ENCODE peak calls at places on chromosomes 7 and 10, in seven cellular contexts. C, J, U, D, G, R and S are unnamed samples.
A peak's percentile ranks its signal among the peaks of the same experiment; 100 is the strongest.

GRCh38 chr7:100430450-100431285 is 1.0 kb downstream of the MEPCE start:
- DNase-seq in C (no peak), R (peak; percentile 59), U (no peak), G (no peak), D (peak; percentile 69), J (peak; percentile 70), S (peak; percentile 83)

GRCh38 chr10:36634916-36635315 is 490.5 kb upstream of the ANKRD30A start:
- DNase-seq in U (no peak), J (no peak), C (no peak), R (no peak), G (no peak), D (no peak), S (no peak)

GRCh38 chr10:72801263-72801868 is 92.2 kb upstream of the OIT3 start:
- DNase-seq in U (no peak), C (no peak), D (no peak), G (no peak), J (no peak), R (no peak), S (no peak)

GRCh38 chr10:32963102-32963501 is 5.1 kb upstream of the ITGB1 start:
- DNase-seq in G (no peak), U (no peak), R (no peak), C (no peak), D (no peak), J (no peak), S (no peak)

GRCh38 chr7:117385340-117386124 is 41.8 kb downstream of the ASZ1 start:
- DNase-seq in U (no peak), C (no peak), G (no peak), D (no peak), J (no peak), R (peak; percentile 5), S (no peak)

GRCh38 chr10:47346572-47347302 is 1.4 kb upstream of the RBP3 start:
- DNase-seq in G (no peak), R (no peak), U (no peak), J (no peak), C (no peak), D (peak; percentile 79), S (no peak)

GRCh38 chr7:131040467-131040932 is 287.2 kb upstream of the MKLN1 start:
- DNase-seq in C (peak; percentile 72), U (no peak), R (peak; percentile 80), D (no peak), J (no peak), G (peak; percentile 66), S (no peak)

GRCh38 chr10:112182808-112183328 is 697 bp downstream of the GPAM start:
- DNase-seq in D (no peak), R (no peak), U (no peak), G (no peak), C (no peak), J (no peak), S (no peak)

GRCh38 chr10:131747251-131747650 is 153.6 kb upstream of the PPP2R2D start:
- DNase-seq in C (no peak), U (no peak), J (no peak), R (no peak), G (no peak), D (no peak), S (no peak)

GRCh38 chr7:108015740-108016139 is 12.8 kb upstream of the LAMB1 start:
- DNase-seq in D (no peak), J (no peak), U (no peak), R (no peak), C (no peak), G (no peak), S (no peak)

GRCh38 chr10:100347568-100348195 is 649 bp downstream of the SCD start:
- DNase-seq in G (no peak), R (peak; percentile 41), U (no peak), D (no peak), J (no peak), C (no peak), S (no peak)

GRCh38 chr7:47092331-47092730 is 489.6 kb downstream of the TNS3 start:
- DNase-seq in J (no peak), D (no peak), R (no peak), G (no peak), C (no peak), U (no peak), S (no peak)

GRCh38 chr7:52410032-52410431 is 625.4 kb upstream of the POM121L12 start:
- DNase-seq in D (no peak), G (no peak), C (no peak), J (no peak), R (no peak), U (no peak), S (no peak)

GRCh38 chr10:70462349-70462984 is 16.1 kb upstream of the PALD1 start:
- DNase-seq in D (no peak), R (peak; percentile 68), C (no peak), G (peak; percentile 70), J (peak; percentile 58), U (no peak), S (peak; percentile 91)

GRCh38 chr7:51213618-51214017 is 103.0 kb downstream of the COBL start:
- DNase-seq in C (no peak), U (no peak), J (no peak), R (no peak), G (no peak), D (no peak), S (no peak)

GRCh38 chr7:121752706-121753105 is 120.3 kb upstream of the PTPRZ1 start:
- DNase-seq in R (peak; percentile 2), G (no peak), D (no peak), U (no peak), J (no peak), C (no peak), S (no peak)

GRCh38 chr7:151631149-151631967 is 111.7 kb upstream of the RHEB start:
- DNase-seq in U (no peak), G (peak; percentile 30), C (no peak), D (no peak), J (no peak), R (no peak), S (no peak)

GRCh38 chr7:113013761-113014449 is 72.7 kb downstream of the GPR85 start:
- DNase-seq in J (no peak), R (no peak), G (no peak), C (no peak), D (no peak), U (no peak), S (no peak)

GRCh38 chr7:1418505-1419309 is 40.6 kb downstream of the MICALL2 start:
- DNase-seq in D (no peak), G (no peak), U (no peak), R (peak; percentile 78), C (peak; percentile 95), J (no peak), S (no peak)

GRCh38 chr7:70793060-70793459 is 338.9 kb upstream of the GALNT17 start:
- DNase-seq in D (no peak), G (no peak), J (no peak), U (no peak), C (no peak), R (no peak), S (no peak)

GRCh38 chr7:70791341-70791740 is 340.6 kb upstream of the GALNT17 start:
- DNase-seq in U (no peak), J (no peak), C (no peak), G (no peak), R (no peak), D (no peak), S (no peak)

GRCh38 chr7:70789481-70790214 is 342.3 kb upstream of the GALNT17 start:
- DNase-seq in U (no peak), D (no peak), G (no peak), R (no peak), J (no peak), C (no peak), S (no peak)

GRCh38 chr7:70788276-70788675 is 343.7 kb upstream of the GALNT17 start:
- DNase-seq in C (no peak), R (peak; percentile 59), D (no peak), U (no peak), J (no peak), G (no peak), S (no peak)

GRCh38 chr7:70790215-70791073 is 341.5 kb upstream of the GALNT17 start:
- DNase-seq in G (no peak), J (peak; percentile 55), R (no peak), D (no peak), U (no peak), C (peak; percentile 22), S (peak; percentile 67)
- H3K9me3 ChIP-seq in G (no peaks in the 10 kb centered on the region), J (no peaks in the 10 kb centered on the region), R (no peaks in the 10 kb centered on the region), D (no peaks in the 10 kb centered on the region), U (no peaks in the 10 kb centered on the region), C (no peaks in the 10 kb centered on the region), S (no peaks in the 10 kb centered on the region)

GRCh38 chr7:152924826-152925411 is 165.4 kb downstream of the ACTR3B start:
- DNase-seq in G (no peak), R (peak; percentile 44), C (no peak), U (no peak), D (no peak), J (no peak), S (no peak)

GRCh38 chr7:152925412-152926147 is 166.0 kb downstream of the ACTR3B start:
- DNase-seq in J (no peak), C (no peak), U (no peak), G (no peak), D (no peak), R (peak; percentile 83), S (peak; percentile 77)

GRCh38 chr7:152924238-152924637 is 164.7 kb downstream of the ACTR3B start:
- DNase-seq in G (no peak), C (no peak), J (no peak), R (peak; percentile 37), D (no peak), U (no peak), S (no peak)

GRCh38 chr7:152923711-152924110 is 164.2 kb downstream of the ACTR3B start:
- DNase-seq in J (no peak), U (no peak), C (no peak), R (peak; percentile 31), G (no peak), D (no peak), S (no peak)

GRCh38 chr7:152922318-152923081 is 162.9 kb downstream of the ACTR3B start:
- DNase-seq in U (no peak), J (no peak), R (peak; percentile 86), D (no peak), C (no peak), G (no peak), S (no peak)
- H3K9me3 ChIP-seq in U (no peaks in the 10 kb centered on the region), J (no peaks in the 10 kb centered on the region), R (no peaks in the 10 kb centered on the region), D (no peaks in the 10 kb centered on the region), C (no peaks in the 10 kb centered on the region), G (no peaks in the 10 kb centered on the region), S (no peaks in the 10 kb centered on the region)

GRCh38 chr7:27619492-27619891 is 43.2 kb downstream of the HIBADH start:
- DNase-seq in D (no peak), C (no peak), J (no peak), U (no peak), R (no peak), G (no peak), S (no peak)
- H3K9me3 ChIP-seq in D (peaks cover 20% of the 10 kb centered on the region), C (peaks cover 15% of the 10 kb centered on the region), J (peaks cover 32% of the 10 kb centered on the region), U (peaks cover 9% of the 10 kb centered on the region), R (peaks cover 23% of the 10 kb centered on the region), G (no peaks in the 10 kb centered on the region), S (no peaks in the 10 kb centered on the region)

DNA sequence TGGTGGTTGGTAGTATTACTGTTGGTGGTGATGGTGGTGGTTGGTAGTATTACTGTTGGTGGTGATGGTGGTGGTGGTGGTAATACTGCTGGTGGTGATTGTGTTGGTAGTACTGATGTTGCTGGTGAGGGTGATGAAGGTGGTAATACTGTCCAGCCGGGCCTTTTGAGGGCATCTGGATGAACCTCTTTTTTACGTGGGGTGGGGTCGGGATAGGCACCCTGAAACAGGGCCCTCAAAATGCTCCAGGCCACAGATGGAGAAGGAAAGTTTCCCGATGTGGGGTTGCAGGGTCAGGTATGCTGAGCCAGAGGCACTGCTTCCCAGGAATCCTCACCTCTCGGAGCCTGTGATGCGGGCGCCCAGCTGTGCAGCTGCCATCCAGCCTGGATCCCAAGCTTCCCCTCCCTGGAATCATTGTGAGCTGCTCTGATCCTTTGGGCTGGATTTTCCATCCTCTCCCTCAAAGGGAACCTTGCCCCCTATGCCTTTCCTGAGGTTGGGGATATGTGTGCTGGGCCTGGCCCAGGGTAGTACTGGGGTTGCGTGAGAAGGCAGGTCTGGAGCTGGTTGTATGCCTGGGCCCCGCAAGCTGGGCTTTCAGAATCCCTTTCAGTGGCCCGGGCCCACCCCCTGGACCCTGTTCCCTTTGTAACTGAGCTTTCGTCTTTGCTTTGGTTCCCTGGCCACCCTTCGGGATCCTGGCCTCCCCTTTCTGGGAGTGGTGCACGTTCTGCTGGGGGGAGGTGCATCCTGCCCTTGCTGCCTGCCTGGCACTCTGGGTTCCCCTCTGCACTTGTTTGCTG is 43.3 kb downstream of the DOCK1 start:
- DNase-seq in U (no peak), C (no peak), D (no peak), R (no peak), G (no peak), J (no peak), S (no peak)
- H3K9me3 ChIP-seq in U (peaks cover 3% of the 10 kb centered on the region), C (peaks cover 2% of the 10 kb centered on the region), D (no peaks in the 10 kb centered on the region), R (no peaks in the 10 kb centered on the region), G (no peaks in the 10 kb centered on the region), J (no peaks in the 10 kb centered on the region), S (no peaks in the 10 kb centered on the region)